ENCODE peak calls at places on chromosomes 4 and X, in seven cellular contexts. I is activated CD8-positive, alpha-beta memory T cell treated with anti-CD3 and anti-CD28 coated beads for 1 hour; C is effector memory CD8-positive, alpha-beta T cell; H is NCI-H1694 treated with DMSO at 0.1 percent for 48 hours; V is Right ventricle myocardium superior; T is NCI-H460; P is fibroblast of pulmonary artery. B is an unnamed sample.

GRCh38 chr4:92303621-92304027 is at the start of gene GRID2:
- DNase-seq in I (no peak), V (peak; percentile 34), T (no peak), C (no peak), P (peak; percentile 38), H (peak; percentile 46), B (peak; percentile 79)

GRCh38 chrX:119833905-119834304 is 18.9 kb downstream of the UPF3B start:
- DNase-seq in P (no peak), H (no peak), T (no peak), C (no peak), V (no peak), I (no peak), B (no peak)

GRCh38 chr4:7425171-7425570 is 9.6 kb downstream of the PSAPL1 start:
- DNase-seq in I (no peak), H (no peak), P (no peak), V (peak; percentile 22), C (no peak), T (no peak), B (no peak)

GRCh38 chr4:917466-917865 is 14.7 kb downstream of the GAK start:
- DNase-seq in C (no peak), I (no peak), P (no peak), T (no peak), H (no peak), V (no peak), B (no peak)

GRCh38 chr4:8732092-8732491 is 139.5 kb downstream of the CPZ start:
- DNase-seq in T (no peak), V (no peak), P (no peak), C (no peak), I (no peak), H (no peak), B (no peak)

GRCh38 chr4:152308925-152309324 is 227.0 kb downstream of the FBXW7 start:
- DNase-seq in V (no peak), T (no peak), P (no peak), H (no peak), I (no peak), C (no peak), B (no peak)

GRCh38 chr4:66275381-66276060 is 605.2 kb upstream of the EPHA5 start:
- DNase-seq in V (no peak), I (no peak), H (no peak), P (peak; percentile 8), T (no peak), C (no peak), B (peak; percentile 31)

GRCh38 chr4:13694256-13694655 is 66.7 kb upstream of the BOD1L1 start:
- DNase-seq in V (no peak), H (no peak), I (no peak), P (no peak), C (no peak), T (no peak), B (no peak)

GRCh38 chr4:152014280-152014679 is 253.5 kb upstream of the GATB start:
- DNase-seq in C (peak; percentile 28), T (no peak), H (no peak), P (no peak), I (no peak), V (no peak), B (no peak)

GRCh38 chr4:66160606-66161005 is 490.3 kb upstream of the EPHA5 start:
- DNase-seq in C (no peak), H (no peak), I (no peak), V (no peak), T (no peak), P (peak; percentile 46), B (no peak)

GRCh38 chr4:23660865-23661264 is 229.0 kb downstream of the PPARGC1A start:
- DNase-seq in I (no peak), V (no peak), T (no peak), H (no peak), P (no peak), C (no peak), B (no peak)

GRCh38 chrX:154710309-154710708 is 40.6 kb downstream of the GAB3 start:
- DNase-seq in T (no peak), C (no peak), H (no peak), P (no peak), I (no peak), V (no peak), B (no peak)

GRCh38 chr4:84631573-84631972 is 48.6 kb downstream of the CDS1 start:
- DNase-seq in H (no peak), C (no peak), V (no peak), I (no peak), P (peak; percentile 16), T (no peak), B (no peak)

GRCh38 chr4:183790661-183791060 is 114.4 kb upstream of the STOX2 start:
- DNase-seq in V (no peak), P (no peak), C (no peak), H (no peak), T (no peak), I (no peak), B (no peak)

GRCh38 chrX:78024349-78025108 is 55.1 kb upstream of the PGAM4 start:
- DNase-seq in T (peak; percentile 27), P (peak; percentile 10), C (peak; percentile 33), H (peak; percentile 1), V (no peak), I (no peak), B (no peak)

GRCh38 chrX:9832811-9833210 is 46.6 kb downstream of the SHROOM2 start:
- DNase-seq in H (no peak), P (no peak), C (no peak), T (no peak), I (no peak), V (no peak), B (no peak)

B was measured in Ammon's horn.